ENCODE peak calls at places on chromosomes 5 and 9, in nine cellular contexts. One of them, this sample, is unnamed.

GRCh38 chr5:127206320-127207113 is 84.1 kb upstream of the MEGF10 start:
- DNase-seq in kidney glomerular epithelial cell: peak; percentile 80
- DNase-seq in nephron progenitor cell: no peak
- DNase-seq in amygdala: no peak
- DNase-seq in RWPE1: peak; percentile 95
- DNase-seq in activated T-helper 1 cell treated with anti-CD3 and anti-CD28 coated beads, Interleukin-2, amount 50 U/mL, for 16 hours: no peak
- DNase-seq in AML-193: no peak
- DNase-seq in Right ventricle myocardium superior: no peak
- DNase-seq in cardiac muscle cell: no peak
- DNase-seq in this sample: no peak

GRCh38 chr5:16792278-16793275 is 143.5 kb downstream of the MYO10 start:
- DNase-seq in kidney glomerular epithelial cell: no peak
- DNase-seq in nephron progenitor cell: no peak
- DNase-seq in amygdala: no peak
- DNase-seq in RWPE1: no peak
- DNase-seq in activated T-helper 1 cell treated with anti-CD3 and anti-CD28 coated beads, Interleukin-2, amount 50 U/mL, for 16 hours: no peak
- DNase-seq in AML-193: no peak
- DNase-seq in Right ventricle myocardium superior: no peak
- DNase-seq in cardiac muscle cell: no peak
- DNase-seq in this sample: no peak

GRCh38 chr9:124306098-124306735 is 48.5 kb downstream of the NEK6 start:
- DNase-seq in kidney glomerular epithelial cell: peak; percentile 58
- DNase-seq in nephron progenitor cell: no peak
- DNase-seq in amygdala: no peak
- DNase-seq in RWPE1: peak; percentile 87
- DNase-seq in activated T-helper 1 cell treated with anti-CD3 and anti-CD28 coated beads, Interleukin-2, amount 50 U/mL, for 16 hours: no peak
- DNase-seq in AML-193: no peak
- DNase-seq in Right ventricle myocardium superior: no peak
- DNase-seq in cardiac muscle cell: no peak
- DNase-seq in this sample: no peak

GRCh38 chr5:127746756-127747155 is 43.6 kb downstream of the CCDC192 start:
- DNase-seq in kidney glomerular epithelial cell: no peak
- DNase-seq in nephron progenitor cell: no peak
- DNase-seq in amygdala: no peak
- DNase-seq in RWPE1: peak; percentile 30
- DNase-seq in activated T-helper 1 cell treated with anti-CD3 and anti-CD28 coated beads, Interleukin-2, amount 50 U/mL, for 16 hours: no peak
- DNase-seq in AML-193: peak; percentile 53
- DNase-seq in Right ventricle myocardium superior: no peak
- DNase-seq in cardiac muscle cell: no peak
- DNase-seq in this sample: peak; percentile 12

GRCh38 chr9:20552874-20553624 is 69.2 kb downstream of the MLLT3 start:
- DNase-seq in kidney glomerular epithelial cell: no peak
- DNase-seq in nephron progenitor cell: no peak
- DNase-seq in amygdala: no peak
- DNase-seq in RWPE1: no peak
- DNase-seq in activated T-helper 1 cell treated with anti-CD3 and anti-CD28 coated beads, Interleukin-2, amount 50 U/mL, for 16 hours: no peak
- DNase-seq in AML-193: no peak
- DNase-seq in Right ventricle myocardium superior: no peak
- DNase-seq in cardiac muscle cell: no peak
- DNase-seq in this sample: no peak

GRCh38 chr5:61697811-61698587 is 365.9 kb downstream of the ZSWIM6 start:
- DNase-seq in kidney glomerular epithelial cell: no peak
- DNase-seq in nephron progenitor cell: no peak
- DNase-seq in amygdala: no peak
- DNase-seq in RWPE1: no peak
- DNase-seq in activated T-helper 1 cell treated with anti-CD3 and anti-CD28 coated beads, Interleukin-2, amount 50 U/mL, for 16 hours: no peak
- DNase-seq in AML-193: no peak
- DNase-seq in Right ventricle myocardium superior: no peak
- DNase-seq in cardiac muscle cell: no peak
- DNase-seq in this sample: peak; percentile 44

GRCh38 chr5:134549714-134550113 is 24.2 kb downstream of the JADE2 start:
- DNase-seq in kidney glomerular epithelial cell: no peak
- DNase-seq in nephron progenitor cell: no peak
- DNase-seq in amygdala: no peak
- DNase-seq in RWPE1: no peak
- DNase-seq in activated T-helper 1 cell treated with anti-CD3 and anti-CD28 coated beads, Interleukin-2, amount 50 U/mL, for 16 hours: no peak
- DNase-seq in AML-193: no peak
- DNase-seq in Right ventricle myocardium superior: no peak
- DNase-seq in cardiac muscle cell: no peak
- DNase-seq in this sample: no peak

GRCh38 chr9:134736791-134737489 is 95.3 kb downstream of the COL5A1 start:
- DNase-seq in kidney glomerular epithelial cell: no peak
- DNase-seq in nephron progenitor cell: no peak
- DNase-seq in amygdala: no peak
- DNase-seq in RWPE1: no peak
- DNase-seq in activated T-helper 1 cell treated with anti-CD3 and anti-CD28 coated beads, Interleukin-2, amount 50 U/mL, for 16 hours: no peak
- DNase-seq in AML-193: no peak
- DNase-seq in Right ventricle myocardium superior: peak; percentile 46
- DNase-seq in cardiac muscle cell: no peak
- DNase-seq in this sample: no peak

GRCh38 chr5:130985776-130986175 is 179.3 kb downstream of the HINT1 start:
- DNase-seq in kidney glomerular epithelial cell: no peak
- DNase-seq in nephron progenitor cell: no peak
- DNase-seq in amygdala: no peak
- DNase-seq in RWPE1: no peak
- DNase-seq in activated T-helper 1 cell treated with anti-CD3 and anti-CD28 coated beads, Interleukin-2, amount 50 U/mL, for 16 hours: no peak
- DNase-seq in AML-193: no peak
- DNase-seq in Right ventricle myocardium superior: no peak
- DNase-seq in cardiac muscle cell: no peak
- DNase-seq in this sample: no peak

GRCh38 chr9:123406691-123407536 is 50.9 kb downstream of the CRB2 start:
- DNase-seq in kidney glomerular epithelial cell: no peak
- DNase-seq in nephron progenitor cell: no peak
- DNase-seq in amygdala: peak; percentile 54
- DNase-seq in RWPE1: no peak
- DNase-seq in activated T-helper 1 cell treated with anti-CD3 and anti-CD28 coated beads, Interleukin-2, amount 50 U/mL, for 16 hours: no peak
- DNase-seq in AML-193: no peak
- DNase-seq in Right ventricle myocardium superior: no peak
- DNase-seq in cardiac muscle cell: no peak
- DNase-seq in this sample: no peak

GRCh38 chr9:133946840-133947486 is 45.2 kb downstream of the VAV2 start:
- DNase-seq in kidney glomerular epithelial cell: no peak
- DNase-seq in nephron progenitor cell: no peak
- DNase-seq in amygdala: no peak
- DNase-seq in RWPE1: no peak
- DNase-seq in activated T-helper 1 cell treated with anti-CD3 and anti-CD28 coated beads, Interleukin-2, amount 50 U/mL, for 16 hours: no peak
- DNase-seq in AML-193: no peak
- DNase-seq in Right ventricle myocardium superior: peak; percentile 17
- DNase-seq in cardiac muscle cell: no peak
- DNase-seq in this sample: no peak

GRCh38 chr9:70049236-70049635 is 5.6 kb downstream of the MAMDC2 start:
- DNase-seq in kidney glomerular epithelial cell: peak; percentile 39
- DNase-seq in nephron progenitor cell: no peak
- DNase-seq in amygdala: peak; percentile 44
- DNase-seq in RWPE1: peak; percentile 47
- DNase-seq in activated T-helper 1 cell treated with anti-CD3 and anti-CD28 coated beads, Interleukin-2, amount 50 U/mL, for 16 hours: no peak
- DNase-seq in AML-193: peak; percentile 13
- DNase-seq in Right ventricle myocardium superior: peak; percentile 57
- DNase-seq in cardiac muscle cell: no peak
- DNase-seq in this sample: peak; percentile 42

GRCh38 chr5:73188764-73189521 is 15.9 kb downstream of the TMEM174 start:
- DNase-seq in kidney glomerular epithelial cell: peak; percentile 77
- DNase-seq in nephron progenitor cell: no peak
- DNase-seq in amygdala: no peak
- DNase-seq in RWPE1: no peak
- DNase-seq in activated T-helper 1 cell treated with anti-CD3 and anti-CD28 coated beads, Interleukin-2, amount 50 U/mL, for 16 hours: no peak
- DNase-seq in AML-193: no peak
- DNase-seq in Right ventricle myocardium superior: no peak
- DNase-seq in cardiac muscle cell: no peak
- DNase-seq in this sample: no peak

GRCh38 chr9:4371108-4371507 is 71.2 kb upstream of the GLIS3 start:
- DNase-seq in kidney glomerular epithelial cell: peak; percentile 53
- DNase-seq in nephron progenitor cell: no peak
- DNase-seq in amygdala: no peak
- DNase-seq in RWPE1: peak; percentile 31
- DNase-seq in activated T-helper 1 cell treated with anti-CD3 and anti-CD28 coated beads, Interleukin-2, amount 50 U/mL, for 16 hours: no peak
- DNase-seq in AML-193: no peak
- DNase-seq in Right ventricle myocardium superior: no peak
- DNase-seq in cardiac muscle cell: no peak
- DNase-seq in this sample: no peak

GRCh38 chr5:40823459-40823858 is 11.6 kb downstream of the RPL37 start:
- DNase-seq in kidney glomerular epithelial cell: no peak
- DNase-seq in nephron progenitor cell: no peak
- DNase-seq in amygdala: no peak
- DNase-seq in RWPE1: no peak
- DNase-seq in activated T-helper 1 cell treated with anti-CD3 and anti-CD28 coated beads, Interleukin-2, amount 50 U/mL, for 16 hours: no peak
- DNase-seq in AML-193: no peak
- DNase-seq in Right ventricle myocardium superior: no peak
- DNase-seq in cardiac muscle cell: no peak
- DNase-seq in this sample: no peak

GRCh38 chr5:38636626-38637025 is 80.2 kb upstream of the LIFR start:
- DNase-seq in kidney glomerular epithelial cell: no peak
- DNase-seq in nephron progenitor cell: no peak
- DNase-seq in amygdala: no peak
- DNase-seq in RWPE1: no peak
- DNase-seq in activated T-helper 1 cell treated with anti-CD3 and anti-CD28 coated beads, Interleukin-2, amount 50 U/mL, for 16 hours: no peak
- DNase-seq in AML-193: no peak
- DNase-seq in Right ventricle myocardium superior: no peak
- DNase-seq in cardiac muscle cell: no peak
- DNase-seq in this sample: no peak

GRCh38 chr5:180830253-180831138 is 27.9 kb upstream of the MGAT1 start:
- DNase-seq in kidney glomerular epithelial cell: no peak
- DNase-seq in nephron progenitor cell: no peak
- DNase-seq in amygdala: peak; percentile 75
- DNase-seq in RWPE1: peak; percentile 55
- DNase-seq in activated T-helper 1 cell treated with anti-CD3 and anti-CD28 coated beads, Interleukin-2, amount 50 U/mL, for 16 hours: peak; percentile 49
- DNase-seq in AML-193: peak; percentile 38
- DNase-seq in Right ventricle myocardium superior: peak; percentile 81
- DNase-seq in cardiac muscle cell: no peak
- DNase-seq in this sample: no peak

GRCh38 chr9:73573235-73573634 is 421.6 kb downstream of the ANXA1 start:
- DNase-seq in kidney glomerular epithelial cell: no peak
- DNase-seq in nephron progenitor cell: no peak
- DNase-seq in amygdala: no peak
- DNase-seq in RWPE1: no peak
- DNase-seq in activated T-helper 1 cell treated with anti-CD3 and anti-CD28 coated beads, Interleukin-2, amount 50 U/mL, for 16 hours: no peak
- DNase-seq in AML-193: no peak
- DNase-seq in Right ventricle myocardium superior: no peak
- DNase-seq in cardiac muscle cell: no peak
- DNase-seq in this sample: peak; percentile 91

GRCh38 chr9:98596486-98596885 is 112.2 kb downstream of the GABBR2 start:
- DNase-seq in kidney glomerular epithelial cell: no peak
- DNase-seq in nephron progenitor cell: no peak
- DNase-seq in amygdala: no peak
- DNase-seq in RWPE1: no peak
- DNase-seq in activated T-helper 1 cell treated with anti-CD3 and anti-CD28 coated beads, Interleukin-2, amount 50 U/mL, for 16 hours: no peak
- DNase-seq in AML-193: no peak
- DNase-seq in Right ventricle myocardium superior: no peak
- DNase-seq in cardiac muscle cell: no peak
- DNase-seq in this sample: no peak

GRCh38 chr9:21455320-21455719 is 15.1 kb downstream of the IFNA1 start:
- DNase-seq in kidney glomerular epithelial cell: peak; percentile 29
- DNase-seq in nephron progenitor cell: no peak
- DNase-seq in amygdala: peak; percentile 7
- DNase-seq in RWPE1: peak; percentile 33
- DNase-seq in activated T-helper 1 cell treated with anti-CD3 and anti-CD28 coated beads, Interleukin-2, amount 50 U/mL, for 16 hours: no peak
- DNase-seq in AML-193: peak; percentile 38
- DNase-seq in Right ventricle myocardium superior: no peak
- DNase-seq in cardiac muscle cell: peak; percentile 39
- DNase-seq in this sample: no peak

GRCh38 chr9:90060256-90060655 is 455.4 kb downstream of the GADD45G start:
- DNase-seq in kidney glomerular epithelial cell: no peak
- DNase-seq in nephron progenitor cell: no peak
- DNase-seq in amygdala: no peak
- DNase-seq in RWPE1: no peak
- DNase-seq in activated T-helper 1 cell treated with anti-CD3 and anti-CD28 coated beads, Interleukin-2, amount 50 U/mL, for 16 hours: no peak
- DNase-seq in AML-193: no peak
- DNase-seq in Right ventricle myocardium superior: no peak
- DNase-seq in cardiac muscle cell: no peak
- DNase-seq in this sample: no peak

GRCh38 chr5:158816306-158816705 is 283.4 kb downstream of the EBF1 start:
- DNase-seq in kidney glomerular epithelial cell: no peak
- DNase-seq in nephron progenitor cell: no peak
- DNase-seq in amygdala: no peak
- DNase-seq in RWPE1: no peak
- DNase-seq in activated T-helper 1 cell treated with anti-CD3 and anti-CD28 coated beads, Interleukin-2, amount 50 U/mL, for 16 hours: no peak
- DNase-seq in AML-193: no peak
- DNase-seq in Right ventricle myocardium superior: no peak
- DNase-seq in cardiac muscle cell: no peak
- DNase-seq in this sample: no peak

GRCh38 chr9:68690088-68690487 is 15.0 kb upstream of the PIP5K1B start:
- DNase-seq in kidney glomerular epithelial cell: peak; percentile 8
- DNase-seq in nephron progenitor cell: no peak
- DNase-seq in amygdala: no peak
- DNase-seq in RWPE1: no peak
- DNase-seq in activated T-helper 1 cell treated with anti-CD3 and anti-CD28 coated beads, Interleukin-2, amount 50 U/mL, for 16 hours: no peak
- DNase-seq in AML-193: no peak
- DNase-seq in Right ventricle myocardium superior: peak; percentile 49
- DNase-seq in cardiac muscle cell: peak; percentile 81
- DNase-seq in this sample: no peak

GRCh38 chr9:134306583-134307222 is 19.6 kb upstream of the RXRA start:
- DNase-seq in kidney glomerular epithelial cell: no peak
- DNase-seq in nephron progenitor cell: peak; percentile 0
- DNase-seq in amygdala: no peak
- DNase-seq in RWPE1: no peak
- DNase-seq in activated T-helper 1 cell treated with anti-CD3 and anti-CD28 coated beads, Interleukin-2, amount 50 U/mL, for 16 hours: no peak
- DNase-seq in AML-193: no peak
- DNase-seq in Right ventricle myocardium superior: peak; percentile 50
- DNase-seq in cardiac muscle cell: no peak
- DNase-seq in this sample: no peak

GRCh38 chr9:128786681-128787582 is at the start of gene TBC1D13:
- DNase-seq in kidney glomerular epithelial cell: peak; percentile 44
- DNase-seq in nephron progenitor cell: peak; percentile 93
- DNase-seq in amygdala: peak; percentile 89
- DNase-seq in RWPE1: peak; percentile 99
- DNase-seq in activated T-helper 1 cell treated with anti-CD3 and anti-CD28 coated beads, Interleukin-2, amount 50 U/mL, for 16 hours: peak; percentile 85
- DNase-seq in AML-193: peak; percentile 70
- DNase-seq in Right ventricle myocardium superior: peak; percentile 94
- DNase-seq in cardiac muscle cell: peak; percentile 94
- DNase-seq in this sample: peak; percentile 89

GRCh38 chr9:21350787-21351186 is at the start of gene IFNA6:
- DNase-seq in kidney glomerular epithelial cell: no peak
- DNase-seq in nephron progenitor cell: no peak
- DNase-seq in amygdala: no peak
- DNase-seq in RWPE1: no peak
- DNase-seq in activated T-helper 1 cell treated with anti-CD3 and anti-CD28 coated beads, Interleukin-2, amount 50 U/mL, for 16 hours: no peak
- DNase-seq in AML-193: no peak
- DNase-seq in Right ventricle myocardium superior: no peak
- DNase-seq in cardiac muscle cell: no peak
- DNase-seq in this sample: no peak

GRCh38 chr9:107422189-107422802 is 67.3 kb downstream of the KLF4 start:
- DNase-seq in kidney glomerular epithelial cell: peak; percentile 35
- DNase-seq in nephron progenitor cell: peak; percentile 78
- DNase-seq in amygdala: peak; percentile 26
- DNase-seq in RWPE1: peak; percentile 82
- DNase-seq in activated T-helper 1 cell treated with anti-CD3 and anti-CD28 coated beads, Interleukin-2, amount 50 U/mL, for 16 hours: no peak
- DNase-seq in AML-193: peak; percentile 19
- DNase-seq in Right ventricle myocardium superior: peak; percentile 79
- DNase-seq in cardiac muscle cell: peak; percentile 90
- DNase-seq in this sample: peak; percentile 55

GRCh38 chr9:137027369-137028012 is 546 bp downstream of the ABCA2 start:
- DNase-seq in kidney glomerular epithelial cell: no peak
- DNase-seq in nephron progenitor cell: peak; percentile 56
- DNase-seq in amygdala: no peak
- DNase-seq in RWPE1: no peak
- DNase-seq in activated T-helper 1 cell treated with anti-CD3 and anti-CD28 coated beads, Interleukin-2, amount 50 U/mL, for 16 hours: no peak
- DNase-seq in AML-193: no peak
- DNase-seq in Right ventricle myocardium superior: no peak
- DNase-seq in cardiac muscle cell: peak; percentile 64
- DNase-seq in this sample: no peak

GRCh38 chr9:16899611-16900010 is 29.1 kb upstream of the BNC2 start:
- DNase-seq in kidney glomerular epithelial cell: no peak
- DNase-seq in nephron progenitor cell: no peak
- DNase-seq in amygdala: no peak
- DNase-seq in RWPE1: no peak
- DNase-seq in activated T-helper 1 cell treated with anti-CD3 and anti-CD28 coated beads, Interleukin-2, amount 50 U/mL, for 16 hours: no peak
- DNase-seq in AML-193: no peak
- DNase-seq in Right ventricle myocardium superior: no peak
- DNase-seq in cardiac muscle cell: no peak
- DNase-seq in this sample: no peak

GRCh38 chr5:10513501-10514442 is 50.1 kb upstream of the ANKRD33B start:
- DNase-seq in kidney glomerular epithelial cell: peak; percentile 98
- DNase-seq in nephron progenitor cell: no peak
- DNase-seq in amygdala: no peak
- DNase-seq in RWPE1: no peak
- DNase-seq in activated T-helper 1 cell treated with anti-CD3 and anti-CD28 coated beads, Interleukin-2, amount 50 U/mL, for 16 hours: no peak
- DNase-seq in AML-193: no peak
- DNase-seq in Right ventricle myocardium superior: no peak
- DNase-seq in cardiac muscle cell: peak; percentile 32
- DNase-seq in this sample: no peak

GRCh38 chr5:177495243-177496060 is 2.0 kb downstream of the PDLIM7 start:
- DNase-seq in kidney glomerular epithelial cell: peak; percentile 64
- DNase-seq in nephron progenitor cell: peak; percentile 74
- DNase-seq in amygdala: no peak
- DNase-seq in RWPE1: no peak
- DNase-seq in activated T-helper 1 cell treated with anti-CD3 and anti-CD28 coated beads, Interleukin-2, amount 50 U/mL, for 16 hours: no peak
- DNase-seq in AML-193: no peak
- DNase-seq in Right ventricle myocardium superior: peak; percentile 75
- DNase-seq in cardiac muscle cell: peak; percentile 92
- DNase-seq in this sample: peak; percentile 79

This sample was measured in SK-N-DZ.